ENCODE peak calls at places on chromosomes 4 and X, in four cellular contexts. V is NCI-H460, F is IMR-90, O is right cardiac atrium. G is an unnamed sample.

GRCh38 chr4:1474126-1475090 is 68.2 kb upstream of the NKX1-1 start:
- DNase-seq in O (no peak), F (no peak), V (no peak), G (peak)

GRCh38 chr4:173121044-173121685 is 47.4 kb upstream of the GALNT7 start:
- DNase-seq in O (no peak), F (peak), V (no peak), G (no peak)

GRCh38 chr4:14532436-14532835 is 469.8 kb upstream of the CPEB2 start:
- DNase-seq in O (no peak), F (no peak), V (no peak), G (no peak)

GRCh38 chrX:131827935-131828334 is 195.2 kb upstream of the STK26 start:
- DNase-seq in V (peak), O (peak), F (no peak), G (no peak)

GRCh38 chr4:118898684-118899138 is 10.1 kb downstream of the SYNPO2 start:
- DNase-seq in V (no peak), O (peak), F (no peak), G (no peak)

GRCh38 chr4:1788254-1788973 is 4.7 kb upstream of the FGFR3 start:
- DNase-seq in F (no peak), V (no peak), O (no peak), G (no peak)

GRCh38 chr4:26568446-26568994 is 15.4 kb upstream of the TBC1D19 start:
- DNase-seq in F (peak), O (no peak), V (peak), G (no peak)

GRCh38 chrX:77925764-77926163 is 15.3 kb downstream of the ATP7A start:
- DNase-seq in F (no peak), O (no peak), V (no peak), G (no peak)

GRCh38 chr4:83010522-83011318 is at the start of gene LIN54:
- DNase-seq in F (peak), V (peak), O (peak), G (peak)

GRCh38 chr4:138050601-138051000 is 191.5 kb downstream of the SLC7A11 start:
- DNase-seq in F (no peak), V (no peak), O (no peak), G (no peak)

G was measured in CD14-positive monocyte.